ENCODE peak calls at places on chromosomes 1 and 21, in four cellular contexts. O is Panc1, R is astrocyte of the cerebellum, H is NCI-H1105. I is an unnamed sample.

GRCh38 chr1:205319081-205320018 is 2.2 kb downstream of the NUAK2 start:
- DNase-seq in O (no peak), R (peak; percentile 56), H (peak; percentile 91), I (no peak)

GRCh38 chr21:46500224-46500861 is 41.7 kb downstream of the DIP2A start:
- DNase-seq in O (no peak), R (peak; percentile 37), H (no peak), I (no peak)

GRCh38 chr1:46687095-46687659 is 15.5 kb downstream of the TEX38 start:
- DNase-seq in O (no peak), R (peak; percentile 79), H (peak; percentile 75), I (no peak)

GRCh38 chr21:29372063-29372802 is 73.5 kb downstream of the BACH1 start:
- DNase-seq in O (no peak), R (peak; percentile 81), H (peak; percentile 61), I (peak; percentile 66)

GRCh38 chr1:23100074-23100748 is 68.4 kb downstream of the LUZP1 start:
- DNase-seq in O (peak; percentile 68), R (peak; percentile 81), H (no peak), I (peak; percentile 86)

GRCh38 chr1:204366759-204367158 is 7.0 kb upstream of the PLEKHA6 start:
- DNase-seq in O (no peak), R (no peak), H (no peak), I (no peak)

GRCh38 chr1:107776898-107777663 is 187.9 kb downstream of the VAV3 start:
- DNase-seq in O (no peak), R (no peak), H (peak; percentile 28), I (no peak)

GRCh38 chr1:31548899-31549806 is 27.2 kb upstream of the TINAGL1 start:
- DNase-seq in O (peak; percentile 84), R (peak; percentile 71), H (peak; percentile 68), I (peak; percentile 70)

GRCh38 chr1:183480971-183481431 is 8.7 kb downstream of the SMG7 start:
- DNase-seq in O (no peak), R (no peak), H (no peak), I (no peak)

GRCh38 chr1:162682013-162682419 is 49.8 kb downstream of the DDR2 start:
- DNase-seq in O (no peak), R (no peak), H (no peak), I (no peak)

GRCh38 chr1:218739426-218739825 is 394.3 kb downstream of the TGFB2 start:
- DNase-seq in O (no peak), R (no peak), H (no peak), I (no peak)

GRCh38 chr1:33165209-33165608 is 16.6 kb downstream of the TRIM62 start:
- DNase-seq in O (no peak), R (no peak), H (no peak), I (no peak)

GRCh38 chr1:15167386-15167785 is 13.8 kb downstream of the TMEM51 start:
- DNase-seq in O (no peak), R (no peak), H (no peak), I (peak; percentile 57)

GRCh38 chr1:41672641-41673313 is 188.3 kb upstream of the EDN2 start:
- DNase-seq in O (no peak), R (no peak), H (no peak), I (peak; percentile 87)

I was measured in AG04450.